ENCODE peak calls at places on chromosome 1, in five cellular contexts. A, B, N, M and S are unnamed samples.

GRCh38 chr1:24586970-24587820 is 31.3 kb downstream of the NCMAP start:
- DNase-seq in M (peak; percentile 68), N (peak; percentile 37), B (no peak), A (no peak), S (no peak)

GRCh38 chr1:55246896-55247295 is 31.7 kb upstream of the USP24 start:
- DNase-seq in M (no peak), A (no peak), B (no peak), N (no peak), S (no peak)

GRCh38 chr1:158506369-158506987 is 34.5 kb downstream of the OR10R2 start:
- DNase-seq in N (no peak), A (peak; percentile 12), M (no peak), B (no peak), S (no peak)

GRCh38 chr1:116152577-116152943 is 41.4 kb downstream of the MAB21L3 start:
- DNase-seq in B (no peak), N (no peak), M (no peak), A (no peak), S (no peak)

GRCh38 chr1:201110138-201110537 is 2.1 kb downstream of the CACNA1S start:
- DNase-seq in B (no peak), A (no peak), M (no peak), N (no peak), S (no peak)

GRCh38 chr1:243268751-243269460 is 13.1 kb downstream of the SDCCAG8 start:
- DNase-seq in A (no peak), M (no peak), B (no peak), N (no peak), S (no peak)

GRCh38 chr1:153364181-153364580 is 6.5 kb downstream of the S100A9 start:
- DNase-seq in A (no peak), M (no peak), N (peak; percentile 65), B (no peak), S (no peak)

GRCh38 chr1:220920967-220921366 is 41.7 kb downstream of the HLX start:
- DNase-seq in N (no peak), M (no peak), B (no peak), A (no peak), S (no peak)

GRCh38 chr1:70220015-70220414 is 1.2 kb upstream of the SRSF11 start:
- DNase-seq in A (no peak), N (no peak), B (no peak), M (no peak), S (no peak)

GRCh38 chr1:42962641-42963377 is 4.1 kb upstream of the SLC2A1 start:
- DNase-seq in M (no peak), A (peak; percentile 34), B (peak; percentile 37), N (no peak), S (peak; percentile 39)

GRCh38 chr1:45887156-45887842 is 83.9 kb downstream of the MAST2 start:
- DNase-seq in N (no peak), A (no peak), B (no peak), M (no peak), S (no peak)

GRCh38 chr1:150106331-150106730 is 38.8 kb downstream of the VPS45 start:
- DNase-seq in M (no peak), B (no peak), A (no peak), N (no peak), S (no peak)

GRCh38 chr1:201693019-201693372 is 136.0 kb upstream of the IPO9 start:
- DNase-seq in M (no peak), A (no peak), B (no peak), N (no peak), S (no peak)

GRCh38 chr1:231216515-231216914 is 24.5 kb upstream of the GNPAT start:
- DNase-seq in A (no peak), M (no peak), B (no peak), N (no peak), S (no peak)

GRCh38 chr1:202958544-202959275 is 598 bp upstream of the ADIPOR1 start:
- DNase-seq in M (no peak), A (no peak), B (no peak), N (no peak), S (no peak)

GRCh38 chr1:98947071-98947470 is 57.6 kb downstream of the PLPPR5 start:
- DNase-seq in M (no peak), N (no peak), B (no peak), A (no peak), S (no peak)

GRCh38 chr1:113283914-113284313 is 106.4 kb upstream of the MAGI3 start:
- DNase-seq in B (no peak), M (no peak), A (no peak), N (no peak), S (no peak)

GRCh38 chr1:244429818-244430217 is 21.9 kb downstream of the ADSS2 start:
- DNase-seq in A (no peak), B (no peak), N (no peak), M (no peak), S (no peak)

GRCh38 chr1:244427647-244428046 is 24.1 kb downstream of the ADSS2 start:
- DNase-seq in A (no peak), M (no peak), N (no peak), B (no peak), S (no peak)

GRCh38 chr1:244419004-244419403 is 32.7 kb downstream of the ADSS2 start:
- DNase-seq in B (no peak), A (no peak), N (no peak), M (no peak), S (no peak)

GRCh38 chr1:244422174-244422573 is 29.5 kb downstream of the ADSS2 start:
- DNase-seq in A (no peak), N (no peak), M (no peak), B (no peak), S (no peak)

DNA sequence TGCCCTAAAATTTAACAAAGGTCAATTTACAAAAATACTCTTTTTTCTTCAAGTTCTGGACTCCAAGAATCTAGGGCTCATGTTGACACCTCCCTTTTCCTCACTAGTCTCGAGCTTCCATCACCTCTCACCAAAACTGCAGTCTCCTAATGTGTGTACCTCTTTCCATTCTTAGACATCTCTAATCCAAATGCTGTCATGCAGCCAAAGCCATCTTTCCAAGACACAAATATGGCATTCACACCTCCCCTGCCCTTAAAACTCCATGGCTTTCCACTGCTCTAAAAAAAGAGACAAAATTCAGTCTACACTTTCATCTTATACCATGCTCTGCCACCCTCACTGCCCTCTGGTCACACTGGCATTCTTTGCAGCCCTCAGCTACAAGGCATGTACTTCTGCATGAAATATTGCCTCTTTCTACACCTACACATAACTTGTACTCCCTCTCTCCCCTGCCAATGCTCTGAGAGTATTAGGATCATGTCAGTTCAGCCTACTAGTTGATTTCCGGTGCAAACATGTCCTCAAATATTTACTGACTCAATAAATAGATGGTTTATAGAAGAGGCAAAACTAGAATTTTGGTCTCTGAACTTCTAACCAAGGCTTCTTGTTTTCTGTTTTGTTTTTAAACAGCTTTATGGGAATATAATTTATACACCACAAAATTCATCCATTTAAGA is 26.9 kb downstream of the ADSS2 start:
- DNase-seq in A (no peak), M (no peak), N (no peak), B (no peak), S (no peak)
- H3K36me3 ChIP-seq in A (peaks cover 55% of the 10 kb centered on the region), M (peaks cover 4% of the 10 kb centered on the region), N (no peaks in the 10 kb centered on the region), B (no peaks in the 10 kb centered on the region), S (no peaks in the 10 kb centered on the region)

DNA sequence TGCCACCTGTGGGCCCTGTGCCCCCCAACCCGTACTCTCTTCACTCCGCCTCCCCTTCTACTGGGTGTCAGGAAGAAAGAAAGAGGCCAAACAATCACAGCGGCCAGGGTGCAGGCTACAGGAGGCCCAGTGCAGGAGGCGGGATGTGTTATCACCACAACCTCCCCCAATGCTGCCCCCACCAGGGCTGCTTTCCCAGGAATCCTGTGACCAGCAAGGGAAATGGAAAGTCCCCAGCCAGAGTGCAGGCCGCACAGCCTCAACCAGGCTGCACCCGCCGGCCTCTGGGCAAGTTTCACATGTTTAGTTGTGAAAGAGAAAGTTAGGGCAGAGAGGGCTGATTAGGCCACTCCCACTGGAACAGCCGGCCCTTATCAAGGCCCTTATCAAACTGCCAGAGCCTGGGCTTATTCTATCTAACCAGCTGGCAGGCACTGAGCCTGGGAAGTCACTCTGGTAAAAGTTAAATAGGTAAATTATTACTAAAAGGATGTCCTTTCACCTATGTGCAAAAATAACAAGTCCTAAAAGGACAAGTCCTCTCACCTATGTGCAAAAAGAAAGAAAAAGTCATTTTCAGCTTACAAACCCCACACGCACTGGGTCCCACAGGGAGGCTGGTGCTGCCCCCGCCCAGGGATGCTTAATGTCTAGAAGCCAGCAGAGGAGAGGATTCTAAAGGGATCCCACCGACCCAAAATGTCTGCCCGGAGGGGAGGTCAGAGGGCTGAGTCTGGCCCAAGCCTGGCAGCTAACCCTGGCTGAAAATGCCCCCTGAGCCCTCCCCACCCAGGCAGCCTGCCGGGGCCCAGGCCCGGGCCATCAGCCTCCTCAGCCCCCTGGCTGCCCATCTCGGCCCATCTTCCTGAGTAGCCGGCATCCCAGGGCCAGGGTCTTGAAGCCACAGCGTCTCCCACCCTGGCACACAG is 33.7 kb downstream of the ACOT7 start:
- DNase-seq in M (peak; percentile 79), B (no peak), N (peak; percentile 54), A (peak; percentile 64), S (peak; percentile 73)
- TF ChIP-seq POLR2A in M (peak; percentile 56), B (no peak), N (no peak), A (no peak), S (no peak)

GRCh38 chr1:99992044-99992722 is 22.4 kb downstream of the SLC35A3 start:
- DNase-seq in M (no peak), N (no peak), B (no peak), A (no peak), S (no peak)

GRCh38 chr1:99992760-99993467 is 23.1 kb downstream of the SLC35A3 start:
- DNase-seq in B (no peak), A (no peak), N (no peak), M (no peak), S (no peak)

GRCh38 chr1:99994496-99994895 is 24.7 kb downstream of the SLC35A3 start:
- DNase-seq in B (no peak), M (no peak), A (no peak), N (no peak), S (no peak)

GRCh38 chr1:99996951-99997350 is 27.2 kb downstream of the SLC35A3 start:
- DNase-seq in A (no peak), N (no peak), B (no peak), M (no peak), S (no peak)

DNA sequence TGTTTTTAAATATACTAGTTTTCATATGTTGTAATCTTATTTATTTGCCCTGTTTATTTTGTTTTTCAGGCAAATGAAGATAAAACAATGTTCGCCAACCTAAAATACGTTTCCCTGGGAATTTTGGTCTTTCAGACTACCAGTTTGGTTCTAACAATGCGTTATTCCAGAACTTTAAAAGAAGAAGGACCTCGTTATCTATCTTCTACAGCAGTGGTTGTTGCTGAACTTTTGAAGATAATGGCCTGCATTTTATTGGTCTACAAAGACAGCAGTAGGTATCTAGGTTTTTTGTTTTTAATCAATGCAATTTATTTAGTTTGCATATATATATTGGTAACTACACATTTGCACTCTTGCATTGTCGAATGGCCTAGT is 23.7 kb downstream of the SLC35A3 start:
- DNase-seq in B (no peak), N (no peak), A (no peak), M (no peak), S (no peak)
- H3K36me3 ChIP-seq in B (peaks cover 5% of the 10 kb centered on the region), N (no peaks in the 10 kb centered on the region), A (peaks cover 16% of the 10 kb centered on the region), M (peaks cover 2% of the 10 kb centered on the region), S (no peaks in the 10 kb centered on the region)

DNA sequence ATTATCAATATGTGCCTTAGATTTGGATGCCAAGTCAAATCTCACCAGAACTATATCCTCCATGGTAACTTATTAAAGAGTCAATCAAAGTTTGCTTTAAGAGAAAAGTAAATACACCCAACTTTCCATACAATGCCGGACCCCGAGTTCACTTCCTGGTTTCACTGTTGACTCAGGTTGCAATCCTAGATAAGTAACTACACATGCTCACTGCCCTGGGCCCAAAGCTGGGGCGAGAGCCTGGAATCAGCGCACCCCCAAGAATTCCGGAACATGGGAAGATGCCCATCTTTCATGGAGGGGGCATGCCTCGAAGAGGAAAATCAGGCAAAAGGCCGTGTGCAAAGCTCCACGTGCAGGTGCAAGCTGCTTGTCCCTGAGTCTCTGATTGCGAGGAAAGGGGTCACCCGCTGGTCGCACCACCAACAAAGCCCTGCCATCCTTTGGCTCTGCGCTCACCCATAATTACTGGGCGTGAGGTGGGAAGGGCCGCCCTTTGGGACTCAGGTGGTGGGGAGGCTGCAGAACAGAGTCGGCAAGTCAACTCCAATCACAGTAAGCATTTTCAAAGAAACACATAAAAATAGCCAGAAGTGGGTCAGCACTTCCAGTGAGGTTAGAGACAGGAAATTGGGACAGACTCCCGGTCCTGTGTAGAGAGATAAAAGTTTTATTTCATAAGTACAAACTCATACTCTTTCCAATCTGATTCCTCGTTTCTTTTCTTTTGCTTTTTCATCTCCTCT is 167.7 kb downstream of the TOMM20 start:
- DNase-seq in B (no peak), M (peak; percentile 78), N (no peak), A (no peak), S (no peak)
- TF ChIP-seq POLR2A in B (no peak), M (peak; percentile 37), N (no peak), A (no peak), S (no peak)